ENCODE peak calls at places on chromosomes 6 and 20, in five cellular contexts. P, T, O, B and X are unnamed samples.

GRCh38 chr6:19731286-19731685 is 105.9 kb upstream of the ID4 start:
- DNase-seq in T (no peak), O (peak; percentile 95), B (peak; percentile 86), P (no peak), X (no peak)

GRCh38 chr6:34525431-34526175 is 30.5 kb downstream of the SPDEF start:
- DNase-seq in O (no peak), P (peak; percentile 42), T (no peak), B (no peak), X (peak; percentile 65)

GRCh38 chr6:146543211-146543939 is at the start of gene RAB32:
- DNase-seq in P (peak; percentile 98), B (peak; percentile 91), T (peak; percentile 73), O (peak; percentile 99), X (peak; percentile 98)

GRCh38 chr20:63140683-63141433 is 75.1 kb downstream of the YTHDF1 start:
- DNase-seq in T (no peak), P (no peak), O (no peak), B (no peak), X (peak; percentile 63)

GRCh38 chr6:14547284-14548001 is 429.9 kb downstream of the CD83 start:
- DNase-seq in P (no peak), T (no peak), B (no peak), O (no peak), X (no peak)

GRCh38 chr6:165519316-165519715 is 143.7 kb downstream of the PDE10A start:
- DNase-seq in T (no peak), P (no peak), B (no peak), O (no peak), X (no peak)

GRCh38 chr6:71454083-71454482 is 165.5 kb downstream of the OGFRL1 start:
- DNase-seq in P (no peak), O (no peak), B (peak; percentile 17), T (no peak), X (no peak)

GRCh38 chr6:144150673-144151009 is 324 bp downstream of the STX11 start:
- DNase-seq in P (peak; percentile 66), O (peak; percentile 56), B (peak; percentile 24), T (peak; percentile 7), X (no peak)

GRCh38 chr6:148874698-148875293 is 128.0 kb downstream of the UST start:
- DNase-seq in T (no peak), P (no peak), O (peak; percentile 62), B (no peak), X (no peak)

GRCh38 chr20:17961600-17961965 is 7.0 kb downstream of the SNX5 start:
- DNase-seq in T (no peak), O (peak; percentile 71), P (no peak), B (no peak), X (no peak)

GRCh38 chr20:62123450-62124118 is 1.3 kb downstream of the LSM14B start:
- DNase-seq in T (no peak), B (no peak), O (peak; percentile 81), P (no peak), X (no peak)

GRCh38 chr20:46230811-46231282 is 77.5 kb downstream of the CDH22 start:
- DNase-seq in B (peak; percentile 20), T (peak; percentile 19), P (no peak), O (peak; percentile 45), X (no peak)

GRCh38 chr6:117264487-117265424 is 602 bp upstream of the VGLL2 start:
- DNase-seq in O (peak; percentile 55), P (no peak), B (no peak), T (no peak), X (no peak)

GRCh38 chr6:39088331-39088730 is 26.7 kb downstream of the SAYSD1 start:
- DNase-seq in O (peak; percentile 62), P (no peak), T (peak; percentile 11), B (peak; percentile 15), X (no peak)

GRCh38 chr20:33561981-33562601 is 72.2 kb downstream of the CBFA2T2 start:
- DNase-seq in T (peak; percentile 62), P (no peak), B (peak; percentile 75), O (peak; percentile 88), X (no peak)

GRCh38 chr20:50393242-50393641 is 116.9 kb upstream of the PTPN1 start:
- DNase-seq in P (no peak), T (no peak), B (no peak), O (no peak), X (no peak)

GRCh38 chr6:3041606-3042005 is 26.7 kb upstream of the RIPK1 start:
- DNase-seq in P (no peak), B (no peak), T (no peak), O (no peak), X (no peak)

GRCh38 chr6:52718535-52718934 is 44.7 kb downstream of the GSTA2 start:
- DNase-seq in P (no peak), B (no peak), O (peak; percentile 75), T (no peak), X (no peak)

GRCh38 chr20:7193681-7194080 is 426.2 kb downstream of the BMP2 start:
- DNase-seq in T (no peak), O (no peak), B (no peak), P (no peak), X (no peak)

GRCh38 chr20:16955971-16956370 is 207.8 kb downstream of the OTOR start:
- DNase-seq in T (no peak), B (no peak), O (no peak), P (no peak), X (no peak)

GRCh38 chr6:64505312-64505711 is 869.7 kb downstream of the PHF3 start:
- DNase-seq in P (no peak), O (peak; percentile 10), T (no peak), B (no peak), X (no peak)

GRCh38 chr20:34815636-34816035 is 9.8 kb downstream of the NCOA6 start:
- DNase-seq in T (no peak), O (peak; percentile 38), P (no peak), B (no peak), X (no peak)

GRCh38 chr6:152942319-152942869 is 40.4 kb downstream of the FBXO5 start:
- DNase-seq in O (no peak), P (no peak), B (no peak), T (no peak), X (no peak)